ENCODE peak calls at places on chromosomes 4 and X, in nine cellular contexts. O is psoas muscle, Z is brain microvascular endothelial cell, G is OCI-LY7, H is tibial nerve, Y is AG09309, K is upper lobe of left lung, N is right lobe of liver, A is HCT116. E is an unnamed sample.

GRCh38 chr4:131257241-131257640 is 1891.9 kb upstream of the PCDH10 start:
- DNase-seq in O (no peak), Z (no peak), G (no peak), H (no peak), Y (no peak), K (no peak), N (no peak), A (no peak), E (no peak)

GRCh38 chr4:53818112-53818511 is 226.8 kb upstream of the LNX1 start:
- DNase-seq in O (no peak), Z (no peak), G (no peak), H (no peak), Y (no peak), K (no peak), N (no peak), A (no peak), E (no peak)

GRCh38 chr4:74391890-74392478 is 27.0 kb downstream of the EREG start:
- DNase-seq in O (no peak), Z (peak), G (no peak), H (no peak), Y (no peak), K (no peak), N (no peak), A (no peak), E (no peak)

GRCh38 chr4:820230-821172 is 5.4 kb downstream of the CPLX1 start:
- DNase-seq in O (no peak), Z (no peak), G (no peak), H (no peak), Y (no peak), K (no peak), N (peak), A (no peak), E (no peak)

GRCh38 chr4:19375931-19376330 is 875.8 kb upstream of the SLIT2 start:
- DNase-seq in O (no peak), Z (no peak), G (no peak), H (no peak), Y (no peak), K (no peak), N (no peak), A (no peak), E (no peak)

GRCh38 chr4:128303986-128304385 is 16.4 kb upstream of the PGRMC2 start:
- DNase-seq in O (no peak), Z (no peak), G (no peak), H (no peak), Y (no peak), K (no peak), N (no peak), A (no peak), E (no peak)

GRCh38 chr4:22978656-22979055 is 285.9 kb downstream of the GBA3 start:
- DNase-seq in O (no peak), Z (no peak), G (no peak), H (no peak), Y (no peak), K (no peak), N (no peak), A (no peak), E (no peak)

GRCh38 chr4:155921597-155921996 is 18.1 kb downstream of the TDO2 start:
- DNase-seq in O (no peak), Z (no peak), G (no peak), H (no peak), Y (no peak), K (no peak), N (no peak), A (no peak), E (no peak)

GRCh38 chr4:99637174-99637573 is 20.5 kb downstream of the C4orf54 start:
- DNase-seq in O (no peak), Z (no peak), G (no peak), H (no peak), Y (no peak), K (no peak), N (no peak), A (no peak), E (no peak)

GRCh38 chr4:40980318-40980883 is 230.6 kb downstream of the NSUN7 start:
- DNase-seq in O (no peak), Z (no peak), G (peak), H (no peak), Y (no peak), K (no peak), N (no peak), A (no peak), E (peak)

GRCh38 chrX:112834016-112834855 is 6.4 kb downstream of the AMOT start:
- DNase-seq in O (no peak), Z (peak), G (no peak), H (no peak), Y (peak), K (no peak), N (no peak), A (no peak), E (no peak)

GRCh38 chrX:23742693-23743622 is at the start of gene ACOT9:
- DNase-seq in O (peak), Z (peak), G (peak), H (peak), Y (peak), K (peak), N (peak), A (peak), E (peak)

GRCh38 chr4:163920426-163920825 is 425.9 kb downstream of the TMA16 start:
- DNase-seq in O (no peak), Z (no peak), G (no peak), H (no peak), Y (no peak), K (no peak), N (no peak), A (no peak), E (no peak)

GRCh38 chr4:90977726-90978125 is 850.5 kb downstream of the CCSER1 start:
- DNase-seq in O (no peak), Z (no peak), G (no peak), H (no peak), Y (no peak), K (no peak), N (no peak), A (no peak), E (no peak)

GRCh38 chr4:109945056-109945455 is 32.4 kb downstream of the EGF start:
- DNase-seq in O (no peak), Z (no peak), G (no peak), H (no peak), Y (no peak), K (no peak), N (no peak), A (no peak), E (no peak)

GRCh38 chr4:173793937-173794510 is 264.0 kb upstream of the HAND2 start:
- DNase-seq in O (no peak), Z (no peak), G (no peak), H (no peak), Y (no peak), K (no peak), N (no peak), A (no peak), E (no peak)

GRCh38 chrX:39725928-39726619 is 371.7 kb downstream of the BCOR start:
- DNase-seq in O (no peak), Z (peak), G (no peak), H (no peak), Y (peak), K (no peak), N (no peak), A (no peak), E (no peak)

GRCh38 chrX:84219551-84219950 is 31.6 kb upstream of the RPS6KA6 start:
- DNase-seq in O (no peak), Z (no peak), G (no peak), H (no peak), Y (no peak), K (no peak), N (no peak), A (no peak), E (no peak)

GRCh38 chr4:8586671-8587468 is 5.7 kb upstream of the CPZ start:
- DNase-seq in O (no peak), Z (no peak), G (peak), H (no peak), Y (no peak), K (peak), N (no peak), A (no peak), E (peak)

GRCh38 chr4:16860506-16860905 is 37.9 kb downstream of the LDB2 start:
- DNase-seq in O (no peak), Z (peak), G (no peak), H (no peak), Y (peak), K (no peak), N (no peak), A (no peak), E (no peak)

GRCh38 chr4:126057371-126057770 is 742.6 kb downstream of the FAT4 start:
- DNase-seq in O (no peak), Z (no peak), G (no peak), H (no peak), Y (no peak), K (no peak), N (no peak), A (no peak), E (no peak)

GRCh38 chr4:185395255-185395955 is at the start of gene LRP2BP:
- DNase-seq in O (no peak), Z (no peak), G (peak), H (no peak), Y (peak), K (no peak), N (no peak), A (no peak), E (peak)

GRCh38 chr4:173577963-173578362 is 47.9 kb upstream of the HAND2 start:
- DNase-seq in O (no peak), Z (no peak), G (no peak), H (no peak), Y (no peak), K (no peak), N (no peak), A (no peak), E (no peak)

GRCh38 chr4:155885666-155886065 is 17.8 kb upstream of the TDO2 start:
- DNase-seq in O (no peak), Z (no peak), G (no peak), H (no peak), Y (no peak), K (no peak), N (no peak), A (no peak), E (no peak)

GRCh38 chr4:142698541-142698940 is 147.6 kb downstream of the INPP4B start:
- DNase-seq in O (no peak), Z (no peak), G (no peak), H (no peak), Y (no peak), K (no peak), N (no peak), A (no peak), E (no peak)

GRCh38 chr4:67555447-67555846 is 3.1 kb upstream of the STAP1 start:
- DNase-seq in O (no peak), Z (no peak), G (no peak), H (no peak), Y (no peak), K (no peak), N (no peak), A (no peak), E (no peak)

GRCh38 chr4:67556426-67556825 is 2.1 kb upstream of the STAP1 start:
- DNase-seq in O (no peak), Z (no peak), G (no peak), H (no peak), Y (no peak), K (no peak), N (no peak), A (no peak), E (no peak)

GRCh38 chr4:67558493-67558892 is at the start of gene STAP1:
- DNase-seq in O (no peak), Z (no peak), G (peak), H (no peak), Y (no peak), K (no peak), N (no peak), A (no peak), E (peak)
- H3K4me3 ChIP-seq in O (no peak), Z (no peak), G (peak), H (no peak), Y (no peak), K (no peak), N (no peak), A (no peak), E (peak)

GRCh38 chrX:49177338-49177833 is 5.7 kb downstream of the PLP2 start:
- DNase-seq in O (no peak), Z (no peak), G (no peak), H (no peak), Y (no peak), K (peak), N (no peak), A (no peak), E (no peak)
- TF ChIP-seq CTCF in O (peak), Z (peak), G (peak), H (no peak), Y (peak), K (no peak), N (peak), A (peak), E (no peak)

DNA sequence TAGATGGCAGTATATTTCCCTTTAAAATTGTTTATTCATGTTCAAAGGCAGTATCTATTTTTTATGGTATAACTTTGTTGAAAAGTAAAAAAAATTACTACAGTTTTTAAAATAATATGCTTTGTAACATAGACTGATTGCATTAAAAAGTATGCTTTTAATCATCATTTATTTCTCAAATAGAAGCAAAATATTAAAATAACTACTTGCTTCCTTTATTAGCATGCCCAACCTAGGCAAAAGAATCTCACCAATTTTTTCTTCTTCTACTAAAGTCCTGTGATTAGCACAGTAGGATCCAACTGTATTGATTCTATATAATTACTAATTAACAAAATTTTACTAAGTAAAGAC is 69.6 kb upstream of the NFKB1 start:
- DNase-seq in O (no peak), Z (no peak), G (no peak), H (no peak), Y (no peak), K (no peak), N (no peak), A (no peak), E (no peak)
- H3K4me3 ChIP-seq in O (peak), Z (no peak), G (peak), H (peak), Y (peak), K (peak), N (peak), A (peak), E (peak)

GRCh38 chrX:100926453-100926852 is 2.3 kb downstream of the XKRX start:
- DNase-seq in O (no peak), Z (no peak), G (no peak), H (no peak), Y (no peak), K (no peak), N (no peak), A (no peak), E (no peak)
- TF ChIP-seq CTCF in O (no peak), Z (no peak), G (no peak), H (no peak), Y (no peak), K (no peak), N (no peak), A (no peak), E (no peak)

GRCh38 chrX:145816607-145817298 is 876 bp upstream of the SLITRK2 start:
- DNase-seq in O (no peak), Z (no peak), G (no peak), H (no peak), Y (no peak), K (no peak), N (no peak), A (no peak), E (no peak)
- H3K4me3 ChIP-seq in O (no peak), Z (peak), G (no peak), H (peak), Y (no peak), K (peak), N (no peak), A (no peak), E (no peak)

DNA sequence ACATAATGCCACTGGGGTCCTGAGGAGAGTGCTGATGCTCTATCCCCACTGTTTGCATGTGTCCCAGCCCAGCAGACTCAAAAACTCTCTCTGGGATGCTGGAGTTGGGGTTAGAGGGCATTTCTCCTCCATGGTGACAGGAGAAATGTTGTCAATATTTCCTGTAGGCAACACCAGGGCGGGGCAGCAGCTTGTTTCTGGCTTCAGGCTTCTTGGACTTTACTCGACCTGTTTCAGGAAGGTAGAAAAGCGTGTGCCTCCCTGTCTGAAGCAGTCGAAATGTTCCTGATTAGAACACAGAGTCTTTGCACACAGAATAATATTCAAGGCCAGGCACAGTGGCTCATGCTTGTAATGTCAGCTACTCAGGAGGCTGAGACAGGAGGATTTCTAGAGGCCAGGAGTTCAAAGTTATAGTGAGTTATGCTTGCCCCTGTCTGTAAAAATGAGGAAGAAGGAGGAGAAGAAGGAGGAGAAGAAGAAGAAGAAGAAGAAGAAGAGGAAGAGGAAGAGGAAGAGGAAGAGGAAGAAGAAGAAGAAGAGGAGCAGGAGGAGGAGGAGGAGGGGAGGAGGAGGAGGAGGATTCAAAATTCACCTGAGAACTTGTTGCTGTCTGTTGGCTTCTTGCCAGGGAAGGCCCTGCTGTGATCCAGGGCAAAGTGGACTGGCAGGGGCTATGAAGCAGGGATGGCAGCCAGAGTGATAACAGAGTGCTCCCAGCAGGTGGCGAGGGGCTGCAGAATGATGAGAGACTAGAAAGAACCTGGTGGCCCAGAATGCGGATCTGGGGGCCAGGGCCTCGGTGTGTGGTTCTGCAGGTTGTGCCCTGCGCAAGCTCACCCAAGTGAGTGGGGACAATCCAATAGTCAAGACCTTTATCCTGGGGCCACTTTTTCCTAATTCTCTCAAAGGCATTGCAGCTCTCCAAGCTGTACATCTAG is 82.9 kb downstream of the RTL5 start:
- DNase-seq in O (no peak), Z (no peak), G (no peak), H (no peak), Y (no peak), K (no peak), N (no peak), A (no peak), E (peak)
- TF ChIP-seq CTCF in O (no peak), Z (peak), G (no peak), H (no peak), Y (no peak), K (no peak), N (no peak), A (no peak), E (peak)

E was measured in GM12865.